ENCODE peak calls at places on chromosome 19, in six cellular contexts. C is stimulated activated CD8-positive, alpha-beta memory T cell treated with anti-CD3 and anti-CD28 coated beads, Interleukin-2, amount 100 ng/mL, for 48 hours; Z is HS-5; V is activated T-cell treated with anti-CD3 and anti-CD28 coated beads, Interleukin-2, amount 50 U/mL, for 4 hours; U is progenitor cell of endocrine pancreas; J is thoracic aorta. M is an unnamed sample.

GRCh38 chr19:12949363-12950284 is 4.0 kb downstream of the RAD23A start:
- DNase-seq in C (no peak), Z (no peak), V (no peak), U (no peak), J (no peak), M (no peak)

GRCh38 chr19:11560404-11560988 is 1.5 kb upstream of the ELOF1 start:
- DNase-seq in C (no peak), Z (no peak), V (peak), U (peak), J (no peak), M (no peak)

GRCh38 chr19:15138427-15138826 is 31.2 kb downstream of the SYDE1 start:
- DNase-seq in C (no peak), Z (no peak), V (no peak), U (no peak), J (no peak), M (no peak)

GRCh38 chr19:30224689-30225606 is 147.2 kb upstream of the ZNF536 start:
- DNase-seq in C (no peak), Z (no peak), V (no peak), U (no peak), J (no peak), M (no peak)

GRCh38 chr19:15328312-15328711 is 4.0 kb downstream of the BRD4 start:
- DNase-seq in C (no peak), Z (no peak), V (no peak), U (no peak), J (no peak), M (no peak)

GRCh38 chr19:45601524-45602522 is at the start of gene GPR4:
- DNase-seq in C (no peak), Z (no peak), V (no peak), U (no peak), J (no peak), M (no peak)

GRCh38 chr19:27974082-27974513 is 1238.9 kb downstream of the UQCRFS1 start:
- DNase-seq in C (no peak), Z (no peak), V (no peak), U (peak), J (no peak), M (no peak)

GRCh38 chr19:42108527-42109389 is 23.5 kb downstream of the POU2F2 start:
- DNase-seq in C (peak), Z (peak), V (peak), U (peak), J (no peak), M (peak)

GRCh38 chr19:465056-465816 is 4.4 kb upstream of the SHC2 start:
- DNase-seq in C (no peak), Z (no peak), V (no peak), U (no peak), J (no peak), M (no peak)

GRCh38 chr19:33507021-33507956 is 14.3 kb downstream of the PEPD start:
- DNase-seq in C (no peak), Z (no peak), V (no peak), U (no peak), J (no peak), M (no peak)

GRCh38 chr19:10430505-10431253 is 10.3 kb downstream of the PDE4A start:
- DNase-seq in C (no peak), Z (no peak), V (no peak), U (no peak), J (no peak), M (no peak)

GRCh38 chr19:38667552-38668205 is 20.2 kb downstream of the ACTN4 start:
- DNase-seq in C (no peak), Z (no peak), V (no peak), U (no peak), J (no peak), M (no peak)